ENCODE peak calls at places on chromosomes 12 and 14, in four cellular contexts. L is HepG2, W is upper lobe of left lung, K is K562. U is an unnamed sample.

GRCh38 chr14:105665951-105666277 is 139.5 kb downstream of the TMEM121 start:
- ATAC-seq in L (no peak), W (peak), K (no peak), U (no peak)

GRCh38 chr14:92678766-92679165 is 69.7 kb downstream of the LGMN start:
- ATAC-seq in L (no peak), W (no peak), K (no peak), U (no peak)

GRCh38 chr12:95304673-95305198 is 87.1 kb downstream of the VEZT start:
- ATAC-seq in L (no peak), W (no peak), K (no peak), U (no peak)

GRCh38 chr14:71498151-71498734 is 434.0 kb upstream of the RGS6 start:
- ATAC-seq in L (no peak), W (no peak), K (no peak), U (no peak)

GRCh38 chr12:47741340-47741703 is 16.0 kb upstream of the ENDOU start:
- ATAC-seq in L (no peak), W (no peak), K (no peak), U (no peak)

GRCh38 chr14:38257500-38257899 is 1.6 kb upstream of the CLEC14A start:
- ATAC-seq in L (no peak), W (no peak), K (no peak), U (no peak)

GRCh38 chr14:79437951-79438350 is 773.4 kb downstream of the DIO2 start:
- ATAC-seq in L (no peak), W (no peak), K (no peak), U (no peak)

GRCh38 chr12:123490089-123490488 is 32.1 kb downstream of the SNRNP35 start:
- ATAC-seq in L (no peak), W (peak), K (no peak), U (no peak)

GRCh38 chr12:26869908-26870459 is 37.0 kb upstream of the ITPR2 start:
- ATAC-seq in L (peak), W (no peak), K (no peak), U (peak)

GRCh38 chr12:22500100-22500499 is 44.2 kb downstream of the C2CD5 start:
- ATAC-seq in L (no peak), W (no peak), K (no peak), U (no peak)
- TF ChIP-seq EP300 in L (no peak), W (no peak), K (no peak), U (no peak)

DNA sequence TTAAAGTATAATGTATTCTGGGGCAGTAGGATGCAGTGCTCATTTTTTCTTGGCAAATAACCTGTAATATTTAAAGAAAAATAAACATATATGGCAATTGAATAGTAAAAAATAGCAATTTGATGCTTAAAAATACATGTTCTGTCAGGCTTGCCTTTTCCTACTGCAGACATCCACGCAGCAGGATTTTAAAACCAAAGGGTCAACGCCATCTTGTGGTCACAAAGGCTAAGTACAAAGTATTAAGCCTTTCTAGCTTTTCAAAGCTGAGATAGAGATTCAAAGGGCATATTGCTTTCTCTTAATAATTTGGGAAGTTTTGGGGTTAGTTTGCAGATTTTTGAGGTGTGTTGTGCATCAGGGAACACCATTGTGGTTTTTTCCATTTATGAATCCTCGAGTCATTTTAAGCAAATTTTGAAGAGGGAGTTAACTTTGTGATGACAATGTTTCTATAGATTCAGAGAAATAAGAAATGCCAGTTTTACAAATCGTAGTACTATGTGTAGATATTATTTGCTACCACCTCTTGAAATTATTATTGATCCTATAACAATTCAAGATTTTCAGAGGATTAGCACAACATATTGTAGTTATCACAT is 4.7 kb upstream of the CCER1 start:
- ATAC-seq in L (peak), W (no peak), K (peak), U (no peak)
- TF ChIP-seq CTCF in L (peak), W (peak), K (peak), U (peak)

GRCh38 chr14:45252356-45253069 is 489 bp downstream of the MIS18BP1 start:
- ATAC-seq in L (no peak), W (no peak), K (peak), U (no peak)

GRCh38 chr14:45253754-45254300 is 825 bp upstream of the MIS18BP1 start:
- ATAC-seq in L (peak), W (peak), K (no peak), U (peak)

GRCh38 chr14:45254771-45255170 is 1.8 kb upstream of the MIS18BP1 start:
- ATAC-seq in L (no peak), W (no peak), K (no peak), U (no peak)

GRCh38 chr14:45251912-45252311 is 1.1 kb downstream of the MIS18BP1 start:
- ATAC-seq in L (no peak), W (no peak), K (peak), U (no peak)

GRCh38 chr14:45253070-45253753 is at the start of gene MIS18BP1:
- ATAC-seq in L (peak), W (peak), K (peak), U (peak)
- TF ChIP-seq EP300 in L (peak), W (peak), K (peak), U (no peak)

DNA sequence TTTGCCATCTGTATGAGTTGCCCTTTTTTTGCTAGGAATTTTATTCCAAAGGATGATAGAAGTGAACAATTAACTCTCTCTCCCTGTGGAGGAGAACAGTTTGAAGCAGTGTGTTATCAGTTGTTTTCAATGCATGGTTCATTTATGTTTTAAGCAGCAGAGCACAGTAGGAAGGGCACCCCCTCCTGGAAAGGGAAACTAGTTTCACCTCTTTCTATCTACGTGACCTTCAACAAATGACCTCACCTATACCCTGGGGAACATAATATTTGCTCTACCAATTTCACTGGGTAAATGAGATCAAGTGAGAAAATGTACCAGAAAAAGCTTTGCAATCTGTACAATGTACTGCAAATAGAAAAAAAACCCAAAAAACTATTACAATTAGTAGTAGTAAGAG is 5.4 kb upstream of the DCP1B start:
- ATAC-seq in L (peak), W (no peak), K (no peak), U (no peak)
- TF ChIP-seq CTCF in L (peak), W (no peak), K (no peak), U (no peak)

GRCh38 chr12:76860301-76860700 is 18.5 kb downstream of the CSRP2 start:
- ATAC-seq in L (peak), W (no peak), K (no peak), U (no peak)

GRCh38 chr12:76864791-76865400 is 13.9 kb downstream of the CSRP2 start:
- ATAC-seq in L (no peak), W (no peak), K (no peak), U (no peak)

GRCh38 chr12:76863811-76864210 is 15.0 kb downstream of the CSRP2 start:
- ATAC-seq in L (no peak), W (no peak), K (no peak), U (no peak)

GRCh38 chr12:76866146-76866545 is 12.7 kb downstream of the CSRP2 start:
- ATAC-seq in L (no peak), W (no peak), K (no peak), U (no peak)

GRCh38 chr12:76863005-76863670 is 15.7 kb downstream of the CSRP2 start:
- ATAC-seq in L (no peak), W (no peak), K (no peak), U (no peak)
- TF ChIP-seq EP300 in L (no peak), W (no peak), K (no peak), U (no peak)

DNA sequence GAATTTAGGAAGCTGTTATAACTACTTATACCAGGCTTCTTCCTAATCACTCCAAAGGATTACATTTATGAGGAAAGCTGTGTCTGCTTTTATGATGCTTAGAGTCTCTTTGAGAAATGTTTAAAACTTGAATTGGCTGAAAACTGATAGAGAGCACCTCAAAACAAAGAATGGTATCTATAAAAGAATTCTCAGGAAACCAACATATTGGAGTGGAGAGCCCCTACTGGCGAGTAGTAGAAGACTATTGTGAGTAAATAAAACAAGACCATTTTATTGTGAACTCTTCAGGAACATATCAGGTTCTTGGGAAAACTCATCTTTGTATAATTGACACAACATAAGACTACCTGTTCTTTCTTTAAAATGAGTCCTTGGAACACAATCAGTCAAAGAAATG is 578.6 kb downstream of the RERGL start:
- ATAC-seq in L (no peak), W (no peak), K (no peak), U (no peak)
- TF ChIP-seq CTCF in L (no peak), W (no peak), K (no peak), U (no peak)

U was measured in gastroesophageal sphincter.